ENCODE peak calls at places on chromosomes 5 and 9, in eight cellular contexts. D is heart left ventricle, S is tibial nerve, L is cardiac muscle cell, R is thoracic aorta, T is GM12878, F is HFF-Myc, Z is dorsolateral prefrontal cortex. A is an unnamed sample.
A peak's percentile ranks its signal among the peaks of the same experiment; 100 is the strongest.

GRCh38 chr9:11328326-11328725 is 715.5 kb upstream of the PTPRD start:
- DNase-seq in T (no peak), Z (no peak), D (no peak), L (no peak), R (no peak), F (no peak), S (no peak), A (no peak)

GRCh38 chr5:119019431-119020348 is 31.3 kb upstream of the DTWD2 start:
- DNase-seq in S (no peak), D (no peak), R (no peak), T (no peak), F (no peak), L (no peak), Z (no peak), A (no peak)

GRCh38 chr9:37390759-37391158 is 31.7 kb upstream of the GRHPR start:
- DNase-seq in D (no peak), T (peak; percentile 89), S (no peak), Z (no peak), L (peak; percentile 66), R (no peak), F (no peak), A (no peak)

GRCh38 chr9:20725675-20726074 is 41.6 kb downstream of the FOCAD start:
- DNase-seq in T (no peak), L (no peak), D (no peak), F (no peak), R (no peak), S (no peak), Z (no peak), A (no peak)

GRCh38 chr5:31186672-31187267 is 6.7 kb upstream of the CDH6 start:
- DNase-seq in Z (no peak), S (no peak), T (no peak), R (no peak), D (no peak), L (peak; percentile 59), F (peak; percentile 15), A (no peak)

GRCh38 chr5:116947691-116948528 is 373.3 kb upstream of the SEMA6A start:
- DNase-seq in R (no peak), Z (peak; percentile 51), S (no peak), F (no peak), L (peak; percentile 50), T (peak; percentile 87), D (peak; percentile 42), A (peak; percentile 40)

GRCh38 chr5:65213921-65214525 is 267.7 kb downstream of the ADAMTS6 start:
- DNase-seq in R (no peak), S (no peak), Z (no peak), F (no peak), D (peak; percentile 6), T (no peak), L (peak; percentile 27), A (no peak)

GRCh38 chr5:179263391-179264052 is 81.7 kb downstream of the ADAMTS2 start:
- DNase-seq in T (no peak), S (no peak), F (no peak), R (no peak), Z (peak; percentile 30), L (no peak), D (no peak), A (peak; percentile 19)

GRCh38 chr9:76166436-76166959 is 227.7 kb downstream of the RFK start:
- DNase-seq in L (no peak), S (no peak), Z (no peak), T (no peak), D (no peak), F (no peak), R (no peak), A (no peak)

GRCh38 chr5:27815061-27815460 is 776.7 kb upstream of the CDH9 start:
- DNase-seq in L (no peak), Z (no peak), D (no peak), S (no peak), T (no peak), F (no peak), R (no peak), A (no peak)

GRCh38 chr9:37529111-37529510 is 43.4 kb downstream of the POLR1E start:
- DNase-seq in Z (no peak), S (no peak), D (no peak), L (no peak), T (peak; percentile 40), R (no peak), F (no peak), A (no peak)

GRCh38 chr5:94901071-94901979 is 282.9 kb downstream of the SLF1 start:
- DNase-seq in S (no peak), F (no peak), Z (no peak), T (peak; percentile 23), R (no peak), L (no peak), D (no peak), A (no peak)

GRCh38 chr5:74945561-74946165 is 79.5 kb upstream of the FAM169A start:
- DNase-seq in F (no peak), Z (no peak), D (no peak), S (no peak), T (peak; percentile 27), R (no peak), L (no peak), A (no peak)

GRCh38 chr5:131684595-131684994 is 49.6 kb upstream of the RAPGEF6 start:
- DNase-seq in F (no peak), L (no peak), Z (no peak), T (no peak), S (no peak), D (no peak), R (no peak), A (no peak)

GRCh38 chr5:154857534-154858250 is 735 bp upstream of the CNOT8 start:
- DNase-seq in Z (peak; percentile 92), S (peak; percentile 96), R (peak; percentile 93), L (peak; percentile 96), F (peak; percentile 88), D (peak; percentile 94), T (peak; percentile 62), A (peak; percentile 85)
- TF ChIP-seq CTCF in Z (peak; percentile 25), S (no peak), R (no peak), L (peak; percentile 14), F (no peak), D (no peak), T (peak; percentile 5), A (no peak)

GRCh38 chr9:127844821-127845359 is 9.6 kb downstream of the ENG start:
- DNase-seq in S (no peak), D (peak; percentile 80), L (no peak), Z (no peak), R (no peak), F (no peak), T (no peak), A (no peak)

GRCh38 chr9:127847155-127847463 is 7.3 kb downstream of the ENG start:
- DNase-seq in S (no peak), R (no peak), F (no peak), Z (no peak), T (no peak), D (no peak), L (peak; percentile 57), A (no peak)

GRCh38 chr9:127848756-127849504 is 5.5 kb downstream of the ENG start:
- DNase-seq in F (no peak), L (no peak), T (no peak), S (no peak), Z (no peak), D (no peak), R (no peak), A (no peak)

GRCh38 chr9:127847833-127848755 is 6.4 kb downstream of the ENG start:
- DNase-seq in D (no peak), R (no peak), F (no peak), Z (no peak), L (no peak), S (no peak), T (no peak), A (no peak)

DNA sequence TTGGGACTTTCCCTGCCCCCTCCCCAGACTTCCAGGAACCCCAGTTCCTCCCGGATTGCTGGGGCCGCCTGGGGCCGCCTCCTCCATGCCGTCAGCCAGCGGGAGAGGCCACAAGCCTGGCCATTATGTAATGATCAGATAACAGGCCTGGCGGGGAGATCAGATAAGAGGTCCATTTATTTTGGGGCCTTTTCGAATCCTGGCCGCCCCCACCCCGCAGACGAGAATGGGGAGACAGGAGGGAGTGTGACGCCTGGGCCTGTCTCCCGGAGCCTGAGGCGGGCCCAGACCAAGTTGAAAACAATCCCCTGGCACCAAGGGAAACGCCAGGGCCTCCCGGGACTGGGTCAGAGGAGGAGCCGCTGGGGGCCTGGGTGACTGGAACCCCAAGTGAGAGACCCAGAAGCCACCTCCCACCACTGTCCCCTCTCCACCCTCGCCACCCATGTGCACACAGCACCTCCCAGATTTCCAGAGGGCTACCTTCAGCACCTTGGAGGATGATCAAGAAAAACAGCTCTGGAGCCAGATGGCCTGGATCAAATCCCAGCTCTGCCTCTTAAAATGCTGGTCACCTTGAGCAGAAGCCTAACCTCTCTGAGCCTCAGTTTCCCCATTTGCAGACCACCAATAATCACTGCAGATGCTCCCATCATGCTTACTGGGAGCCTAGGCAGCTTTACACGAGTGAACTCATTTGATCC is 7.9 kb downstream of the ENG start:
- DNase-seq in T (no peak), L (no peak), Z (no peak), R (no peak), F (no peak), D (peak; percentile 78), S (no peak), A (no peak)
- TF ChIP-seq CTCF in T (no peak), L (no peak), Z (no peak), R (no peak), F (no peak), D (no peak), S (no peak), A (no peak)

GRCh38 chr9:97895695-97896332 is 26.5 kb downstream of the TRMO start:
- DNase-seq in T (no peak), D (no peak), S (no peak), Z (no peak), F (no peak), R (no peak), L (no peak), A (no peak)

GRCh38 chr9:97891736-97892135 is 30.6 kb downstream of the TRMO start:
- DNase-seq in L (no peak), T (no peak), F (no peak), R (no peak), Z (no peak), S (no peak), D (no peak), A (no peak)

GRCh38 chr9:97889941-97890557 is 32.3 kb downstream of the TRMO start:
- DNase-seq in F (no peak), T (no peak), Z (no peak), R (no peak), S (no peak), L (peak; percentile 25), D (no peak), A (peak; percentile 45)
- TF ChIP-seq CTCF in F (peak; percentile 86), T (peak; percentile 83), Z (peak; percentile 30), R (peak; percentile 22), S (no peak), L (peak; percentile 86), D (peak; percentile 52), A (no peak)

DNA sequence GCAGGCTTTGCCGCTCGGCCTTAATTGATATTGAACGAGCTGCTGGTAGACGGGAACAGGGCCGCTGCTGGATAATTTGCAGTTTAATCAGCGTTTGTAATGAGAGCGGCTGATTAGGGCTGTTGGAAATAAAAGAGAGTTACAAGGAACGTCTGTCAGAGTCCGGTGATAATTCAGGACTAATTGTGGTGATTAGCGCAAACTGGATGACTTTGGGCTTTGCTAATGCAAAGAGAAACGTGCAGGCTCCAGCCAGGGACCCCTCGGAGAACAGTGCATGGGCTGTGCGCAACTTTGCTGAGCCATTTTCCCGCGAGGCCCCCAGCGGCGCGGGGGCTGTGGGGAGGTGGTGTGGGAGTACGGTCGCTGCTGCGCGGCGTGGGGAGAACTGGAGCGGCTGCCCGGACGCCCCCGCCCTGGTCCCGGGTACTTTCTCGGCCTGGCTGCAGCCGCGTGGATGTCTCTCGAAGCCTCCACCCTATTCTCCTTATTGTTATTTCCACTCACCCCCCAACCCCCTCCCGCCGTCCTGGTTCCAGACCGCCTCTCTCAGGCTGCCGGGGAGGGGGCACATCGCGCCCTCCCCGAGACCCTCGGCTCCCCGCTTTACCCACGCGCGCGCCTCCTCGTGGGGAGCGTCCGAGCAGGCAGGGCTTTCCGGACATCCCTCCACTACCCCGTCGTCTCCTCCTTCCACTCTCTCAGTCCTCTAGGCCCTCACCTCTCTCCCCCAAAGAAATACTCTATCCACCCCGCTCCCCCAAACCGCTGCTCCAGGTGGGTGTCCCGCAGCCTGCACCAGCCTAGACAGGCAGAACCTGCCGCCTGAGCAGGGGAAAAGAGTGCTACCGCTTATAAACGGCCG is 68.5 kb upstream of the TBCA start:
- DNase-seq in Z (peak; percentile 52), R (no peak), L (peak; percentile 32), F (no peak), S (no peak), T (no peak), D (no peak), A (no peak)
- TF ChIP-seq CTCF in Z (peak; percentile 26), R (no peak), L (peak; percentile 49), F (no peak), S (no peak), T (no peak), D (peak; percentile 26), A (no peak)

A was measured in omental fat pad.